ENCODE peak calls at places on chromosome 16, in eight cellular contexts. Q is MV-4-11; N is neuronal stem cell; J is heart right ventricle; L is AG04449; K is stimulated activated CD8-positive, alpha-beta memory T cell treated with anti-CD3 and anti-CD28 coated beads, Interleukin-15, amount 100 ng/mL, for 48 hours; R is A549; V is midbrain. S is an unnamed sample.
A peak's percentile ranks its signal among the peaks of the same experiment; 100 is the strongest.

GRCh38 chr16:8346291-8346690 is 244.0 kb downstream of the TMEM114 start:
- DNase-seq in Q (peak; percentile 4), N (peak; percentile 54), J (no peak), L (no peak), K (no peak), R (no peak), V (no peak), S (no peak)

GRCh38 chr16:53069772-53070171 is 15.0 kb downstream of the CHD9 start:
- DNase-seq in Q (no peak), N (no peak), J (no peak), L (no peak), K (no peak), R (no peak), V (no peak), S (no peak)

GRCh38 chr16:27579086-27579980 is 29.4 kb downstream of the KATNIP start:
- DNase-seq in Q (no peak), N (no peak), J (no peak), L (no peak), K (no peak), R (no peak), V (no peak), S (no peak)

GRCh38 chr16:1275791-1276579 is 20.1 kb downstream of the TPSD1 start:
- DNase-seq in Q (no peak), N (no peak), J (no peak), L (no peak), K (no peak), R (no peak), V (no peak), S (no peak)

GRCh38 chr16:88298882-88299745 is 83.6 kb upstream of the ZNF469 start:
- DNase-seq in Q (peak; percentile 52), N (no peak), J (no peak), L (no peak), K (no peak), R (no peak), V (no peak), S (no peak)

GRCh38 chr16:3717235-3718018 is at the start of gene TRAP1:
- DNase-seq in Q (peak; percentile 77), N (peak; percentile 76), J (peak; percentile 89), L (no peak), K (peak; percentile 86), R (peak; percentile 82), V (peak; percentile 92), S (peak; percentile 76)

GRCh38 chr16:49563666-49564065 is 190.1 kb downstream of the C16orf78 start:
- DNase-seq in Q (no peak), N (no peak), J (no peak), L (no peak), K (no peak), R (no peak), V (no peak), S (no peak)

GRCh38 chr16:83508295-83508694 is 299.5 kb upstream of the HSBP1 start:
- DNase-seq in Q (no peak), N (no peak), J (no peak), L (no peak), K (no peak), R (no peak), V (no peak), S (no peak)

GRCh38 chr16:30567991-30568638 is 3.4 kb downstream of the ZNF688 start:
- DNase-seq in Q (peak; percentile 97), N (no peak), J (no peak), L (peak; percentile 19), K (no peak), R (peak; percentile 45), V (no peak), S (no peak)

GRCh38 chr16:83402969-83403368 is 404.8 kb upstream of the HSBP1 start:
- DNase-seq in Q (no peak), N (no peak), J (no peak), L (no peak), K (no peak), R (no peak), V (no peak), S (no peak)

GRCh38 chr16:80824623-80825364 is 20.4 kb upstream of the CDYL2 start:
- DNase-seq in Q (peak; percentile 54), N (peak; percentile 59), J (no peak), L (no peak), K (peak; percentile 6), R (peak; percentile 36), V (no peak), S (no peak)

GRCh38 chr16:66878067-66878466 is 2.2 kb upstream of the PDP2 start:
- DNase-seq in Q (peak; percentile 98), N (no peak), J (no peak), L (no peak), K (peak; percentile 72), R (no peak), V (no peak), S (no peak)

GRCh38 chr16:8929086-8929748 is 34.5 kb downstream of the USP7 start:
- DNase-seq in Q (no peak), N (no peak), J (no peak), L (no peak), K (no peak), R (no peak), V (no peak), S (no peak)

GRCh38 chr16:85614338-85615013 is 1.4 kb downstream of the GSE1 start:
- DNase-seq in Q (no peak), N (peak; percentile 72), J (no peak), L (no peak), K (no peak), R (peak; percentile 21), V (no peak), S (no peak)

GRCh38 chr16:55697867-55698266 is 42.1 kb downstream of the SLC6A2 start:
- DNase-seq in Q (no peak), N (no peak), J (no peak), L (no peak), K (no peak), R (no peak), V (no peak), S (no peak)

GRCh38 chr16:88618956-88619667 is 19.3 kb upstream of the IL17C start:
- DNase-seq in Q (no peak), N (no peak), J (no peak), L (no peak), K (no peak), R (no peak), V (no peak), S (no peak)

GRCh38 chr16:8720080-8720966 is 45.9 kb downstream of the ABAT start:
- DNase-seq in Q (peak; percentile 90), N (peak; percentile 65), J (peak; percentile 5), L (no peak), K (no peak), R (no peak), V (peak; percentile 27), S (peak; percentile 25)

GRCh38 chr16:10678655-10679054 is 16.1 kb downstream of the TEKT5 start:
- DNase-seq in Q (peak; percentile 13), N (peak; percentile 11), J (no peak), L (no peak), K (no peak), R (no peak), V (no peak), S (no peak)

GRCh38 chr16:19297454-19297853 is 11.9 kb downstream of the CLEC19A start:
- DNase-seq in Q (no peak), N (no peak), J (no peak), L (no peak), K (no peak), R (no peak), V (no peak), S (no peak)

GRCh38 chr16:26569793-26570192 is 496.9 kb upstream of the C16orf82 start:
- DNase-seq in Q (no peak), N (peak; percentile 12), J (peak; percentile 5), L (no peak), K (no peak), R (no peak), V (peak; percentile 8), S (no peak)

GRCh38 chr16:149024-149675 is 3.3 kb upstream of the HBZ start:
- DNase-seq in Q (no peak), N (no peak), J (no peak), L (peak; percentile 16), K (no peak), R (no peak), V (no peak), S (no peak)

GRCh38 chr16:52254753-52255152 is 292.2 kb downstream of the TOX3 start:
- DNase-seq in Q (no peak), N (no peak), J (no peak), L (no peak), K (no peak), R (no peak), V (no peak), S (no peak)

GRCh38 chr16:34743115-34743514 is 1283.7 kb downstream of the TP53TG3F start:
- DNase-seq in Q (no peak), N (no peak), J (no peak), L (no peak), K (no peak), R (no peak), V (no peak), S (no peak)

GRCh38 chr16:3118846-3119245 is 6.5 kb downstream of the ZNF205 start:
- DNase-seq in Q (no peak), N (no peak), J (no peak), L (no peak), K (no peak), R (no peak), V (no peak), S (no peak)

GRCh38 chr16:58418601-58419000 is 26.3 kb downstream of the GINS3 start:
- DNase-seq in Q (peak; percentile 48), N (no peak), J (peak; percentile 76), L (no peak), K (no peak), R (no peak), V (no peak), S (no peak)

GRCh38 chr16:11639925-11640899 is 28.0 kb upstream of the SNN start:
- DNase-seq in Q (peak; percentile 92), N (no peak), J (peak; percentile 89), L (peak; percentile 97), K (no peak), R (peak; percentile 94), V (peak; percentile 67), S (peak; percentile 34)

GRCh38 chr16:19432429-19432828 is 14.7 kb downstream of the TMC5 start:
- DNase-seq in Q (peak; percentile 68), N (no peak), J (no peak), L (no peak), K (no peak), R (peak; percentile 49), V (no peak), S (no peak)

GRCh38 chr16:88436796-88437195 is 16.3 kb upstream of the ZFPM1 start:
- DNase-seq in Q (no peak), N (no peak), J (no peak), L (no peak), K (no peak), R (no peak), V (no peak), S (no peak)

GRCh38 chr16:1300664-1301476 is 8.6 kb upstream of the UBE2I start:
- DNase-seq in Q (peak; percentile 35), N (peak; percentile 57), J (peak; percentile 55), L (no peak), K (peak; percentile 59), R (peak; percentile 88), V (peak; percentile 36), S (peak; percentile 84)

S was measured in HuH-7.5.